ENCODE peak calls at places on chromosomes 13 and 19, in six cellular contexts. X, F, Y, V, K and N are unnamed samples.

GRCh38 chr13:46797468-46798237 is 692 bp upstream of the ESD start:
- DNase-seq in K (no peak), Y (no peak), V (no peak), F (no peak), X (peak), N (no peak)

GRCh38 chr13:40624338-40624737 is 42.1 kb downstream of the FOXO1 start:
- DNase-seq in V (no peak), F (no peak), Y (peak), X (no peak), K (no peak), N (no peak)

GRCh38 chr13:81393686-81394085 is 1052.8 kb upstream of the SPRY2 start:
- DNase-seq in F (no peak), V (no peak), Y (no peak), K (no peak), X (no peak), N (no peak)

GRCh38 chr13:27619711-27620376 is 485 bp downstream of the LNX2 start:
- DNase-seq in F (peak), V (peak), Y (peak), X (peak), K (peak), N (peak)

GRCh38 chr13:33771296-33771695 is 46.7 kb upstream of the RFC3 start:
- DNase-seq in Y (no peak), V (no peak), F (no peak), K (no peak), X (no peak), N (no peak)

GRCh38 chr13:59906413-59907027 is 257.2 kb downstream of the DIAPH3 start:
- DNase-seq in K (no peak), Y (peak), V (no peak), X (peak), F (no peak), N (peak)

GRCh38 chr13:74847966-74848365 is 634.0 kb downstream of the TBC1D4 start:
- DNase-seq in F (no peak), K (no peak), V (no peak), Y (no peak), X (no peak), N (no peak)

GRCh38 chr13:71464673-71465072 is 402.3 kb downstream of the DACH1 start:
- DNase-seq in K (no peak), X (no peak), Y (no peak), F (peak), V (no peak), N (no peak)

GRCh38 chr19:19602713-19603320 is 15.7 kb downstream of the PBX4 start:
- DNase-seq in F (no peak), V (no peak), X (no peak), K (no peak), Y (no peak), N (no peak)

GRCh38 chr19:55473201-55473600 is 3.2 kb upstream of the ZNF628 start:
- DNase-seq in Y (no peak), K (no peak), V (no peak), X (no peak), F (no peak), N (no peak)

GRCh38 chr13:50921706-50922105 is 12.1 kb downstream of the RNASEH2B start:
- DNase-seq in X (no peak), Y (no peak), K (no peak), F (no peak), V (no peak), N (no peak)

GRCh38 chr13:31421756-31422155 is 222.0 kb downstream of the B3GLCT start:
- DNase-seq in K (no peak), F (no peak), X (no peak), Y (no peak), V (no peak), N (no peak)

GRCh38 chr13:43129511-43130130 is 106.2 kb downstream of the DNAJC15 start:
- DNase-seq in X (no peak), Y (no peak), V (no peak), F (no peak), K (no peak), N (no peak)

GRCh38 chr19:52991484-52991883 is 22.2 kb upstream of the ERVV-1 start:
- DNase-seq in K (no peak), V (no peak), X (no peak), F (no peak), Y (peak), N (no peak)

GRCh38 chr19:49746206-49746958 is 16.7 kb downstream of the TSKS start:
- DNase-seq in F (no peak), K (peak), Y (no peak), V (no peak), X (peak), N (peak)

GRCh38 chr19:4474504-4475136 is 2.5 kb downstream of the HDGFL2 start:
- DNase-seq in F (no peak), K (no peak), V (no peak), X (no peak), Y (peak), N (peak)

GRCh38 chr13:46639033-46639981 is 86.3 kb downstream of the LRCH1 start:
- DNase-seq in X (no peak), Y (no peak), F (no peak), V (no peak), K (no peak), N (peak)

GRCh38 chr19:51507209-51507608 is 5.6 kb upstream of the SIGLEC12 start:
- DNase-seq in Y (no peak), V (no peak), F (no peak), K (no peak), X (no peak), N (no peak)

GRCh38 chr13:65095697-65096096 is 2134.4 kb downstream of the PCDH9 start:
- DNase-seq in V (no peak), Y (no peak), K (no peak), X (no peak), F (no peak), N (no peak)
- H3K4me3 ChIP-seq in V (no peak), Y (no peak), K (no peak), X (no peak), F (no peak), N (no peak)

DNA sequence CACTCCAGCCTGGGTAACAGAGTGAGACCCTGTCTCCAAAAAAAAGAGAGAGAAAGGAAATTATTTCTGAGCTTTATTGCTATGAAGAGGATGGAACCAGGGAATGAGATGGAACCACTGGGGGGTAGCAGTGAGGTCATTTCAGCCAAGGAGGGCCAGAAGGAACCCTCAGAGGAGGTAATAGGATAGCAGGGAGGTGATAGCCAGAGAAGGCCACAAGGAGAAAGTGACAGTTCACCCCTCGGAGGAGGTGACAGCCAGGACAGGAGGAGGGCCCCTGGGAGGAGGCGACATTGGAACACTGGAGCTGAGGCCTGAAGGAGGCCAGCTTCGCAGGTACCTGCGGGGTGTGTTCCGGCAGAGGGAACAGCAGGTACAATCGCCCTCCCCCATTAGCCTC is 695 bp upstream of the PGPEP1 start:
- DNase-seq in Y (no peak), X (peak), F (no peak), V (no peak), K (no peak), N (peak)
- TF ChIP-seq CTCF in Y (peak), X (peak), F (no peak), V (no peak), K (no peak), N (peak)

GRCh38 chr13:86447479-86447878 is 648.3 kb upstream of the SLITRK6 start:
- DNase-seq in F (no peak), K (no peak), X (no peak), Y (no peak), V (no peak), N (no peak)

GRCh38 chr13:86446311-86446710 is 647.1 kb upstream of the SLITRK6 start:
- DNase-seq in Y (peak), F (no peak), X (no peak), K (no peak), V (no peak), N (no peak)

DNA sequence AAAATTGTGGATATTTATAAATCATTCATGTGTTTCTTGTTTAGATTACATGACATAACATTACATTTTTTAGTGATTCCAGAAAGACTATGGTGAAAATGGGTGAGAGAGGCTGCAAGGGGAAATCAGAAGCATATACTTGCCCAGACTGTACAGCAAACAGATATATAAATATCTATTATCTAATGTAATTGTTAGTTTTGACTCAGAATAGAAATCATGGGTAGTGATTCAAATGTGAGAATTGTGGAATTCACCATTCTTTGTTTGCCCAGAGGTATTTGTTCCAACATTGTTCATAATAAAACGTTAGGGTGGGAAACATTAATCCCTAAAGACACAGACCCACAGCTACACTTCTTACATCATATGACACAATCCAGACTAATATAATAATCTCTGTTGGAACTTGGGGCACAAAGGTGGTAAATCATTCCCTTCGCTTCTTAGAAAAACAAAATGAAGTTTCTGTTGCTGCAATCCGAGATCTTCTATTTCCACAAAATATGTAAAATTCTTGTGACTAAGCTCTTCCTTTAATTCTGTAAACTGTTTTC is 646.4 kb upstream of the SLITRK6 start:
- DNase-seq in Y (no peak), K (no peak), X (no peak), F (no peak), V (no peak), N (no peak)
- H3K4me3 ChIP-seq in Y (no peak), K (no peak), X (no peak), F (no peak), V (no peak), N (no peak)

GRCh38 chr19:40603071-40603718 is 2.0 kb downstream of the LTBP4 start:
- DNase-seq in X (no peak), K (no peak), Y (no peak), F (no peak), V (no peak), N (no peak)

GRCh38 chr19:40598918-40599307 is 2.3 kb upstream of the LTBP4 start:
- DNase-seq in F (no peak), X (no peak), Y (no peak), K (peak), V (no peak), N (no peak)

GRCh38 chr19:40600086-40600917 is 867 bp upstream of the LTBP4 start:
- DNase-seq in V (no peak), X (no peak), Y (no peak), K (peak), F (peak), N (no peak)

GRCh38 chr19:40599331-40600085 is 1.7 kb upstream of the LTBP4 start:
- DNase-seq in Y (no peak), V (no peak), X (no peak), F (peak), K (peak), N (no peak)

DNA sequence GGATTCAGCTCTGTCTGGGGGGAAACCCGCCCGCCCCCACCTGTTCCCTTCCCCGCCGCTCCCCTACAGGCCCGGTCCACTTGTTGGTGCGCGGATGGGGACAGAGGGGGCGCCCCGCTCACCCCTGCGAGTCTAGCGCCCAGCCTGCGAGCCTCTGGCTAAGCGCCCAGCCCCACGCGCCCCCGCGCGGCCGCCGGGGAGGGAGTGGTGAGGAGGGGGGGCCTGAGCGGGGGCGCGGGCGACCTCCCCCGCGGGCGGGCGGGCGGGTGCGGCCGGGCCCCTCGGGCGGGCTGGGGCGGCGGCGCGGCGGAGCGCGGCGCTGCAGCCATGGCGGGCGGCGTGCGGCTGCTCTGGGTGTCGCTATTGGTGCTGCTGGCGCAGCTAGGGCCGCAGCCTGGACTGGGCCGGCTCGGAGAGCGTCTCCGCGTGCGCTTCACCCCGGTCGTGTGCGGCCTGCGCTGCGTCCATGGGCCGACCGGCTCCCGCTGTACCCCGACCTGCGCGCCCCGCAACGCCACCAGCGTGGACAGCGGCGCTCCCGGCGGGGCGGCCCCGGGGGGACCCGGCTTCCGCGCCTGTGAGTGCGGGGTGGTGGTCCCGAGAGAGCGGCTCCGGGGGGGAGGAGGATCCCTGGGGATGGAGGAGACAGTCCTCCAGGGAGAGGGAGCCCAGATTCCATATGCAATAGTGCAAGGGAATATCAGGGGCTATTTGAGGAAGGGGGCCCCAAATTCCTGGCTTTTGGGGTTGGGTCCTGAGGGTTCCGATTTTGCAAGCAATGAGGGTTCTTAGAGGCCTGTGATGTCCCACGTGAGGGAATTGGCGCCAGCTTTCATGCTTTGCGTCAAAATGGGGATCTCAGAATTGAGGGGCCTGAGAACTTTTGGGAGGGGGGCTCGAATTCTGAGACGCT is at the start of gene LTBP4:
- DNase-seq in V (no peak), F (peak), X (no peak), K (peak), Y (no peak), N (no peak)
- TF ChIP-seq CTCF in V (no peak), F (no peak), X (no peak), K (no peak), Y (peak), N (no peak)

DNA sequence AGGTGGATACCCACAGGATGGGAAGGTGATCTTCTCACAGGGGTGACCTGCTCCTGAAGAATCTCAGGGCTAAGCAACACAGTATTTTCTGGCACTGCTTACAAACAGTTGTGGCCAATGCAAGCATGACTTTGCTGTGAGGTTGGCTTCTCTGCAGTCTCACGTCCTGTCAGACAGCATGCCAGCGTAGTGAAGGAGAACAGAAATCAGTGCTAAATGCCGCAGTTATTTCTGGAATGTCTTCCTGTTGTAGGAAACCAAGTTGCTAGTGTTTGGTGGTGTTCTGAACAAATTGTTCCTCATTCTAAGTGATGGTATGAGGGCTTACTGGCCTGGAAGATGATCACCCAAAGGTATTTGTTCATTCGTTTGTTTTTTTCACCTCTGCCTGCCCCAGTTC is 320.1 kb downstream of the MTUS2 start:
- DNase-seq in X (no peak), F (peak), Y (no peak), V (no peak), K (no peak), N (no peak)
- H3K4me3 ChIP-seq in X (no peak), F (peak), Y (no peak), V (no peak), K (no peak), N (no peak)

DNA sequence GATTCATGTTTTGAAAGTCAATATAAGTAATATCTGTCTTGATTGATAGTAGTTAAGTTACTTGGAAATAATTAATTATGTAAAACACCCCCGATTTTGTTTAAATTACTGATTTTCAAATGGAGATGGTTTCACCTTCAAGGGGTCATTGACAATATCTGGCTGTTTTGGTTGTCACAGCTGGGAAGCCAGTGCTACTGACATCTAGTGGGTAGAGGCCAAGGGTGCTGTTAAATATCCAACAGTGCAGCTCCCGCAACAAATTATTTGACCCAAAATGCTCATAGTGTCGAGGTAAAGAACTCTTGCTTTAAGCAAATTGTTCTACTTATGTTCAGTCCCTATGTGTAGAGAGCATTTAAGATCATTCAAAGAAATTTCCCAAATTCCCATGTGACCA is 50.6 kb upstream of the PCDH20 start:
- DNase-seq in F (no peak), X (peak), Y (no peak), V (no peak), K (no peak), N (no peak)
- TF ChIP-seq CTCF in F (no peak), X (peak), Y (peak), V (no peak), K (no peak), N (no peak)

DNA sequence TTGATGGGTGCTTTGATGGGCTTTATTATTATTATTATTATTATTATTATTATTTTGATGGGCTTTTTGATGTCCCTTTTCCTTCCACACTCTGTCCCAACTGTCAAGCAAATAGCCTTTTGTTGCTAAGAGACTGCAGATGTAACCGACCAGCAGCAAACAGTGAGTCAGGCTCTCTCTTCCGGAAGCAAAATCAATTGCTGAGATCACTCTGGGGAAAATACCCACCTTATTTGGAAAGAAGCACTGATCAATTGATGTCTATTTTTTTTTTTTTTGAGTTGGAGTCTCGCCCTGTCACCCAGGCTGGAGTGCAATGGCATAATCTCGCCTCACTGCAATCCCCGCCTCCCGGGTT is 2.9 kb downstream of the LDLR start:
- DNase-seq in Y (peak), F (no peak), X (peak), K (no peak), V (no peak), N (peak)
- H3K4me3 ChIP-seq in Y (peak), F (peak), X (peak), K (no peak), V (no peak), N (peak)